ENCODE peak calls at places on chromosome 9, in seven cellular contexts. One of them, this sample, is unnamed.
A peak's percentile ranks its signal among the peaks of the same experiment; 100 is the strongest.

GRCh38 chr9:100426532-100427365 is at the start of gene MSANTD3:
- DNase-seq in A549: peak; percentile 74
- DNase-seq in H9: peak; percentile 57
- DNase-seq in GM23338: peak; percentile 76
- DNase-seq in naive thymus-derived CD4-positive, alpha-beta T cell: peak; percentile 35
- DNase-seq in fibroblast of lung: peak; percentile 79
- DNase-seq in H1: peak; percentile 74
- DNase-seq in this sample: no peak

GRCh38 chr9:135343733-135344522 is 135.7 kb upstream of the PPP1R26 start:
- DNase-seq in A549: peak; percentile 73
- DNase-seq in H9: peak; percentile 89
- DNase-seq in GM23338: peak; percentile 85
- DNase-seq in naive thymus-derived CD4-positive, alpha-beta T cell: no peak
- DNase-seq in fibroblast of lung: peak; percentile 4
- DNase-seq in H1: peak; percentile 96
- DNase-seq in this sample: peak; percentile 63

GRCh38 chr9:2018764-2019548 is 3.8 kb downstream of the SMARCA2 start:
- DNase-seq in A549: no peak
- DNase-seq in H9: no peak
- DNase-seq in GM23338: peak; percentile 85
- DNase-seq in naive thymus-derived CD4-positive, alpha-beta T cell: peak; percentile 73
- DNase-seq in fibroblast of lung: no peak
- DNase-seq in H1: no peak
- DNase-seq in this sample: no peak

GRCh38 chr9:35686222-35687203 is 3.2 kb downstream of the TPM2 start:
- DNase-seq in A549: no peak
- DNase-seq in H9: no peak
- DNase-seq in GM23338: no peak
- DNase-seq in naive thymus-derived CD4-positive, alpha-beta T cell: no peak
- DNase-seq in fibroblast of lung: peak; percentile 71
- DNase-seq in H1: no peak
- DNase-seq in this sample: no peak

GRCh38 chr9:120913673-120914266 is 12.8 kb downstream of the TRAF1 start:
- DNase-seq in A549: no peak
- DNase-seq in H9: no peak
- DNase-seq in GM23338: peak; percentile 60
- DNase-seq in naive thymus-derived CD4-positive, alpha-beta T cell: no peak
- DNase-seq in fibroblast of lung: no peak
- DNase-seq in H1: peak; percentile 77
- DNase-seq in this sample: no peak

GRCh38 chr9:31034311-31034710 is 1350.1 kb upstream of the ACO1 start:
- DNase-seq in A549: no peak
- DNase-seq in H9: no peak
- DNase-seq in GM23338: peak; percentile 12
- DNase-seq in naive thymus-derived CD4-positive, alpha-beta T cell: no peak
- DNase-seq in fibroblast of lung: no peak
- DNase-seq in H1: no peak
- DNase-seq in this sample: no peak

GRCh38 chr9:125912261-125912660 is 165.1 kb downstream of the PBX3 start:
- DNase-seq in A549: no peak
- DNase-seq in H9: no peak
- DNase-seq in GM23338: no peak
- DNase-seq in naive thymus-derived CD4-positive, alpha-beta T cell: no peak
- DNase-seq in fibroblast of lung: no peak
- DNase-seq in H1: no peak
- DNase-seq in this sample: no peak

GRCh38 chr9:125495137-125496119 is 211.6 kb downstream of the MAPKAP1 start:
- DNase-seq in A549: peak; percentile 18
- DNase-seq in H9: peak; percentile 64
- DNase-seq in GM23338: no peak
- DNase-seq in naive thymus-derived CD4-positive, alpha-beta T cell: no peak
- DNase-seq in fibroblast of lung: peak; percentile 36
- DNase-seq in H1: no peak
- DNase-seq in this sample: no peak

GRCh38 chr9:92986175-92987110 is 39.1 kb downstream of the FGD3 start:
- DNase-seq in A549: no peak
- DNase-seq in H9: no peak
- DNase-seq in GM23338: peak; percentile 71
- DNase-seq in naive thymus-derived CD4-positive, alpha-beta T cell: peak; percentile 63
- DNase-seq in fibroblast of lung: no peak
- DNase-seq in H1: no peak
- DNase-seq in this sample: no peak

GRCh38 chr9:135456436-135457104 is 23.0 kb upstream of the PPP1R26 start:
- DNase-seq in A549: no peak
- DNase-seq in H9: no peak
- DNase-seq in GM23338: no peak
- DNase-seq in naive thymus-derived CD4-positive, alpha-beta T cell: no peak
- DNase-seq in fibroblast of lung: no peak
- DNase-seq in H1: no peak
- DNase-seq in this sample: no peak

GRCh38 chr9:16532681-16533450 is 337.6 kb downstream of the BNC2 start:
- DNase-seq in A549: peak; percentile 20
- DNase-seq in H9: no peak
- DNase-seq in GM23338: no peak
- DNase-seq in naive thymus-derived CD4-positive, alpha-beta T cell: no peak
- DNase-seq in fibroblast of lung: peak; percentile 88
- DNase-seq in H1: no peak
- DNase-seq in this sample: no peak

GRCh38 chr9:80602291-80602690 is 1030.5 kb downstream of the TLE4 start:
- DNase-seq in A549: no peak
- DNase-seq in H9: no peak
- DNase-seq in GM23338: no peak
- DNase-seq in naive thymus-derived CD4-positive, alpha-beta T cell: no peak
- DNase-seq in fibroblast of lung: no peak
- DNase-seq in H1: no peak
- DNase-seq in this sample: no peak

GRCh38 chr9:28082671-28083070 is 509.4 kb upstream of the C9orf72 start:
- DNase-seq in A549: no peak
- DNase-seq in H9: no peak
- DNase-seq in GM23338: no peak
- DNase-seq in naive thymus-derived CD4-positive, alpha-beta T cell: no peak
- DNase-seq in fibroblast of lung: no peak
- DNase-seq in H1: no peak
- DNase-seq in this sample: no peak

GRCh38 chr9:11192993-11193392 is 580.2 kb upstream of the PTPRD start:
- DNase-seq in A549: no peak
- DNase-seq in H9: no peak
- DNase-seq in GM23338: no peak
- DNase-seq in naive thymus-derived CD4-positive, alpha-beta T cell: no peak
- DNase-seq in fibroblast of lung: no peak
- DNase-seq in H1: no peak
- DNase-seq in this sample: no peak

GRCh38 chr9:99491408-99492259 is 269.6 kb downstream of the SEC61B start:
- DNase-seq in A549: no peak
- DNase-seq in H9: no peak
- DNase-seq in GM23338: no peak
- DNase-seq in naive thymus-derived CD4-positive, alpha-beta T cell: no peak
- DNase-seq in fibroblast of lung: peak; percentile 11
- DNase-seq in H1: no peak
- DNase-seq in this sample: no peak

GRCh38 chr9:29865764-29866313 is 2292.6 kb upstream of the C9orf72 start:
- DNase-seq in A549: no peak
- DNase-seq in H9: no peak
- DNase-seq in GM23338: peak; percentile 1
- DNase-seq in naive thymus-derived CD4-positive, alpha-beta T cell: no peak
- DNase-seq in fibroblast of lung: no peak
- DNase-seq in H1: no peak
- DNase-seq in this sample: no peak

GRCh38 chr9:136886610-136887597 is 588 bp downstream of the TRAF2 start:
- DNase-seq in A549: peak; percentile 46
- DNase-seq in H9: no peak
- DNase-seq in GM23338: peak; percentile 74
- DNase-seq in naive thymus-derived CD4-positive, alpha-beta T cell: no peak
- DNase-seq in fibroblast of lung: peak; percentile 6
- DNase-seq in H1: peak; percentile 70
- DNase-seq in this sample: no peak

GRCh38 chr9:97809666-97810344 is 43.2 kb upstream of the FOXE1 start:
- DNase-seq in A549: no peak
- DNase-seq in H9: peak; percentile 51
- DNase-seq in GM23338: peak; percentile 11
- DNase-seq in naive thymus-derived CD4-positive, alpha-beta T cell: no peak
- DNase-seq in fibroblast of lung: no peak
- DNase-seq in H1: no peak
- DNase-seq in this sample: no peak

GRCh38 chr9:10104796-10105195 is 508.0 kb downstream of the PTPRD start:
- DNase-seq in A549: no peak
- DNase-seq in H9: no peak
- DNase-seq in GM23338: no peak
- DNase-seq in naive thymus-derived CD4-positive, alpha-beta T cell: no peak
- DNase-seq in fibroblast of lung: no peak
- DNase-seq in H1: no peak
- DNase-seq in this sample: no peak

GRCh38 chr9:84374516-84374915 is 34.0 kb upstream of the SLC28A3 start:
- DNase-seq in A549: no peak
- DNase-seq in H9: no peak
- DNase-seq in GM23338: no peak
- DNase-seq in naive thymus-derived CD4-positive, alpha-beta T cell: no peak
- DNase-seq in fibroblast of lung: no peak
- DNase-seq in H1: no peak
- DNase-seq in this sample: no peak

GRCh38 chr9:84375954-84376353 is 35.4 kb upstream of the SLC28A3 start:
- DNase-seq in A549: no peak
- DNase-seq in H9: no peak
- DNase-seq in GM23338: no peak
- DNase-seq in naive thymus-derived CD4-positive, alpha-beta T cell: no peak
- DNase-seq in fibroblast of lung: no peak
- DNase-seq in H1: no peak
- DNase-seq in this sample: no peak

GRCh38 chr9:84373975-84374374 is 33.4 kb upstream of the SLC28A3 start:
- DNase-seq in A549: no peak
- DNase-seq in H9: no peak
- DNase-seq in GM23338: no peak
- DNase-seq in naive thymus-derived CD4-positive, alpha-beta T cell: no peak
- DNase-seq in fibroblast of lung: no peak
- DNase-seq in H1: no peak
- DNase-seq in this sample: no peak

GRCh38 chr9:84368593-84368992 is 28.0 kb upstream of the SLC28A3 start:
- DNase-seq in A549: no peak
- DNase-seq in H9: no peak
- DNase-seq in GM23338: no peak
- DNase-seq in naive thymus-derived CD4-positive, alpha-beta T cell: no peak
- DNase-seq in fibroblast of lung: no peak
- DNase-seq in H1: no peak
- DNase-seq in this sample: no peak

DNA sequence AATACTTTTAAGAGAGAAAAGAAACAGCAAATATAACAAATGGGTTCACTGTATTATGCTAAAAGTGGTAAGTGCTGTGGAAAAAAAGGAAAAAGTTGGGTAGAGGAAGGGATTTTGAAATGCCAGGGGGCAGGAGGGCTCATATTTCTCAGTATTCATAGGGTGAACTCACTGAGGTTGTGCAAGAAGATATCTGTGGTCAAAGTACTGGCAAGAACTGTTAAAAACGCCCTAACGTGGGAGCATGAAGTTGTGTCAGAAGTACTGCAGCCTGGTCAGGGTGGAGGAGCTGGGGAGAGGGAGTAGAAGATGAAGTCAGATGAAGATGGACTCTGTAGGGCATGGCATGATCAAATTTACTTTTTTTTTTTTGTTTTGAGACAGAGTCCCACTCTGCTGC is 31.2 kb upstream of the SLC28A3 start:
- DNase-seq in A549: no peak
- DNase-seq in H9: no peak
- DNase-seq in GM23338: no peak
- DNase-seq in naive thymus-derived CD4-positive, alpha-beta T cell: no peak
- DNase-seq in fibroblast of lung: peak; percentile 88
- DNase-seq in H1: no peak
- DNase-seq in this sample: no peak
- H3K4me1 ChIP-seq in A549: no peaks in the 10 kb centered on the region
- H3K4me1 ChIP-seq in H9: no peaks in the 10 kb centered on the region
- H3K4me1 ChIP-seq in GM23338: no peaks in the 10 kb centered on the region
- H3K4me1 ChIP-seq in naive thymus-derived CD4-positive, alpha-beta T cell: no peaks in the 10 kb centered on the region
- H3K4me1 ChIP-seq in fibroblast of lung: no peaks in the 10 kb centered on the region
- H3K4me1 ChIP-seq in H1: no peaks in the 10 kb centered on the region
- H3K4me1 ChIP-seq in this sample: no peaks in the 10 kb centered on the region

GRCh38 chr9:75892168-75892901 is 1.9 kb downstream of the PCSK5 start:
- DNase-seq in A549: peak; percentile 35
- DNase-seq in H9: peak; percentile 61
- DNase-seq in GM23338: peak; percentile 68
- DNase-seq in naive thymus-derived CD4-positive, alpha-beta T cell: peak; percentile 9
- DNase-seq in fibroblast of lung: peak; percentile 13
- DNase-seq in H1: peak; percentile 70
- DNase-seq in this sample: no peak
- H3K27ac ChIP-seq in A549: peak overlapping the region; percentile 23
- H3K27ac ChIP-seq in H9: no peak overlapping the region
- H3K27ac ChIP-seq in GM23338: no peak overlapping the region
- H3K27ac ChIP-seq in naive thymus-derived CD4-positive, alpha-beta T cell: no peak overlapping the region
- H3K27ac ChIP-seq in fibroblast of lung: no peak overlapping the region
- H3K27ac ChIP-seq in H1: no peak overlapping the region
- H3K27ac ChIP-seq in this sample: no peak overlapping the region

DNA sequence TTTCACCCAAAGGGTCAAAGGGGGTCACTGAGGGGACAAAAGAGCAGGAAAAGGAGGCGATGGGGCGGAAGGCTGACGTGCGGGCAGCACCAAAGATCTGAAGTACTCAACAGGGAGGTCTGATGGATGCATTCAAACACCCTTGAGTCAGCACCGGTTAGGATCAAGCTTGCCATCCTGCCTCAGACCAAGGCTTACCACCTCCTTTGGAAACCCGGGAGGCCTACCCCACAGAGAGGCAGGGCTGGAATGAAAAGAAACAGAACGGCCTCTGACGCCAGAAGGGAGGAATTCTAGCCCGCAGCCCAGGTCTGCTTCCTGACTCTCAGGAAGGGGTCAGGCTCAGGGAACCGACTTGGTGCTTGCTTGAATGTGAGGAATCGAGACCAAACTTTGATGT is 125.6 kb downstream of the PAPPA start:
- DNase-seq in A549: no peak
- DNase-seq in H9: peak; percentile 72
- DNase-seq in GM23338: peak; percentile 87
- DNase-seq in naive thymus-derived CD4-positive, alpha-beta T cell: no peak
- DNase-seq in fibroblast of lung: peak; percentile 77
- DNase-seq in H1: peak; percentile 68
- DNase-seq in this sample: peak; percentile 74
- H3K4me1 ChIP-seq in A549: peaks cover 61% of the 10 kb centered on the region
- H3K4me1 ChIP-seq in H9: peaks cover 10% of the 10 kb centered on the region
- H3K4me1 ChIP-seq in GM23338: peaks cover 76% of the 10 kb centered on the region
- H3K4me1 ChIP-seq in naive thymus-derived CD4-positive, alpha-beta T cell: no peaks in the 10 kb centered on the region
- H3K4me1 ChIP-seq in fibroblast of lung: no peaks in the 10 kb centered on the region
- H3K4me1 ChIP-seq in H1: peaks cover 35% of the 10 kb centered on the region
- H3K4me1 ChIP-seq in this sample: peaks cover 8% of the 10 kb centered on the region

GRCh38 chr9:89872426-89872912 is 267.7 kb downstream of the GADD45G start:
- DNase-seq in A549: no peak
- DNase-seq in H9: no peak
- DNase-seq in GM23338: no peak
- DNase-seq in naive thymus-derived CD4-positive, alpha-beta T cell: no peak
- DNase-seq in fibroblast of lung: no peak
- DNase-seq in H1: no peak
- DNase-seq in this sample: no peak

GRCh38 chr9:89872913-89873707 is 268.3 kb downstream of the GADD45G start:
- DNase-seq in A549: no peak
- DNase-seq in H9: peak; percentile 21
- DNase-seq in GM23338: no peak
- DNase-seq in naive thymus-derived CD4-positive, alpha-beta T cell: no peak
- DNase-seq in fibroblast of lung: no peak
- DNase-seq in H1: peak; percentile 33
- DNase-seq in this sample: no peak

GRCh38 chr9:89877051-89878002 is 272.5 kb downstream of the GADD45G start:
- DNase-seq in A549: no peak
- DNase-seq in H9: peak; percentile 18
- DNase-seq in GM23338: no peak
- DNase-seq in naive thymus-derived CD4-positive, alpha-beta T cell: no peak
- DNase-seq in fibroblast of lung: no peak
- DNase-seq in H1: peak; percentile 27
- DNase-seq in this sample: no peak

GRCh38 chr9:89873801-89874200 is 269.0 kb downstream of the GADD45G start:
- DNase-seq in A549: no peak
- DNase-seq in H9: peak; percentile 10
- DNase-seq in GM23338: no peak
- DNase-seq in naive thymus-derived CD4-positive, alpha-beta T cell: no peak
- DNase-seq in fibroblast of lung: no peak
- DNase-seq in H1: peak; percentile 22
- DNase-seq in this sample: no peak

GRCh38 chr9:89874351-89875321 is 269.8 kb downstream of the GADD45G start:
- DNase-seq in A549: no peak
- DNase-seq in H9: peak; percentile 21
- DNase-seq in GM23338: no peak
- DNase-seq in naive thymus-derived CD4-positive, alpha-beta T cell: no peak
- DNase-seq in fibroblast of lung: no peak
- DNase-seq in H1: peak; percentile 29
- DNase-seq in this sample: no peak
- H3K27ac ChIP-seq in A549: no peak overlapping the region
- H3K27ac ChIP-seq in H9: no peak overlapping the region
- H3K27ac ChIP-seq in GM23338: no peak overlapping the region
- H3K27ac ChIP-seq in naive thymus-derived CD4-positive, alpha-beta T cell: no peak overlapping the region
- H3K27ac ChIP-seq in fibroblast of lung: no peak overlapping the region
- H3K27ac ChIP-seq in H1: no peak overlapping the region
- H3K27ac ChIP-seq in this sample: no peak overlapping the region